ENCODE peak calls at places on chromosome 1, in eight cellular contexts. One of them, this sample, is unnamed.

GRCh38 chr1:111602302-111602701 is 17.3 kb upstream of the RAP1A start:
- DNase-seq in ureter: no peak
- DNase-seq in RCC 7860: no peak
- DNase-seq in lung: no peak
- DNase-seq in DMS 273 treated with DMSO at 0.1 percent for 48 hours: no peak
- DNase-seq in ovary: no peak
- DNase-seq in H4: no peak
- DNase-seq in stimulated activated CD4-positive, alpha-beta T cell treated with anti-CD3 and anti-CD28 coated beads, Interleukin-2, amount 100 ng/mL, for 48 hours: no peak
- DNase-seq in this sample: no peak

GRCh38 chr1:70038025-70038424 is 167.4 kb downstream of the LRRC40 start:
- DNase-seq in RCC 7860: peak; percentile 39
- DNase-seq in stimulated activated CD4-positive, alpha-beta T cell treated with anti-CD3 and anti-CD28 coated beads, Interleukin-2, amount 100 ng/mL, for 48 hours: no peak
- DNase-seq in H4: peak; percentile 68
- DNase-seq in ovary: no peak
- DNase-seq in lung: no peak
- DNase-seq in ureter: no peak
- DNase-seq in DMS 273 treated with DMSO at 0.1 percent for 48 hours: no peak
- DNase-seq in this sample: no peak

GRCh38 chr1:111334169-111334568 is 43.5 kb downstream of the CHIA start:
- DNase-seq in H4: no peak
- DNase-seq in DMS 273 treated with DMSO at 0.1 percent for 48 hours: peak; percentile 7
- DNase-seq in lung: no peak
- DNase-seq in RCC 7860: peak; percentile 17
- DNase-seq in ovary: no peak
- DNase-seq in stimulated activated CD4-positive, alpha-beta T cell treated with anti-CD3 and anti-CD28 coated beads, Interleukin-2, amount 100 ng/mL, for 48 hours: peak; percentile 15
- DNase-seq in ureter: no peak
- DNase-seq in this sample: peak; percentile 50

GRCh38 chr1:44655609-44656008 is 18.7 kb downstream of the TMEM53 start:
- DNase-seq in stimulated activated CD4-positive, alpha-beta T cell treated with anti-CD3 and anti-CD28 coated beads, Interleukin-2, amount 100 ng/mL, for 48 hours: no peak
- DNase-seq in ureter: no peak
- DNase-seq in H4: no peak
- DNase-seq in ovary: no peak
- DNase-seq in DMS 273 treated with DMSO at 0.1 percent for 48 hours: no peak
- DNase-seq in RCC 7860: no peak
- DNase-seq in lung: no peak
- DNase-seq in this sample: peak; percentile 45

GRCh38 chr1:213649373-213649772 is 338.4 kb upstream of the PROX1 start:
- DNase-seq in H4: no peak
- DNase-seq in stimulated activated CD4-positive, alpha-beta T cell treated with anti-CD3 and anti-CD28 coated beads, Interleukin-2, amount 100 ng/mL, for 48 hours: no peak
- DNase-seq in lung: no peak
- DNase-seq in RCC 7860: no peak
- DNase-seq in DMS 273 treated with DMSO at 0.1 percent for 48 hours: no peak
- DNase-seq in ovary: no peak
- DNase-seq in ureter: no peak
- DNase-seq in this sample: no peak

GRCh38 chr1:2233997-2234761 is 6.1 kb downstream of the SKI start:
- DNase-seq in lung: peak; percentile 92
- DNase-seq in ureter: peak; percentile 89
- DNase-seq in stimulated activated CD4-positive, alpha-beta T cell treated with anti-CD3 and anti-CD28 coated beads, Interleukin-2, amount 100 ng/mL, for 48 hours: no peak
- DNase-seq in H4: peak; percentile 79
- DNase-seq in ovary: peak; percentile 86
- DNase-seq in DMS 273 treated with DMSO at 0.1 percent for 48 hours: no peak
- DNase-seq in RCC 7860: no peak
- DNase-seq in this sample: peak; percentile 98

GRCh38 chr1:37914719-37915483 is 32.0 kb downstream of the INPP5B start:
- DNase-seq in stimulated activated CD4-positive, alpha-beta T cell treated with anti-CD3 and anti-CD28 coated beads, Interleukin-2, amount 100 ng/mL, for 48 hours: no peak
- DNase-seq in H4: no peak
- DNase-seq in DMS 273 treated with DMSO at 0.1 percent for 48 hours: no peak
- DNase-seq in RCC 7860: no peak
- DNase-seq in ureter: no peak
- DNase-seq in lung: no peak
- DNase-seq in ovary: no peak
- DNase-seq in this sample: no peak

GRCh38 chr1:147641695-147642592 is 28.4 kb downstream of the ACP6 start:
- DNase-seq in DMS 273 treated with DMSO at 0.1 percent for 48 hours: no peak
- DNase-seq in ovary: no peak
- DNase-seq in ureter: peak; percentile 59
- DNase-seq in stimulated activated CD4-positive, alpha-beta T cell treated with anti-CD3 and anti-CD28 coated beads, Interleukin-2, amount 100 ng/mL, for 48 hours: peak; percentile 64
- DNase-seq in H4: peak; percentile 44
- DNase-seq in lung: peak; percentile 55
- DNase-seq in RCC 7860: peak; percentile 21
- DNase-seq in this sample: no peak

GRCh38 chr1:59263116-59263515 is 33.8 kb upstream of the FGGY start:
- DNase-seq in ovary: no peak
- DNase-seq in RCC 7860: no peak
- DNase-seq in H4: no peak
- DNase-seq in stimulated activated CD4-positive, alpha-beta T cell treated with anti-CD3 and anti-CD28 coated beads, Interleukin-2, amount 100 ng/mL, for 48 hours: no peak
- DNase-seq in DMS 273 treated with DMSO at 0.1 percent for 48 hours: no peak
- DNase-seq in lung: no peak
- DNase-seq in ureter: no peak
- DNase-seq in this sample: no peak

This sample was measured in right cardiac atrium.